ENCODE peak calls at places on chromosomes 13 and 19, in four cellular contexts. One of them, this sample, is unnamed.

GRCh38 chr13:20410726-20411125 is 114.9 kb downstream of the CRYL1 start:
- DNase-seq in SK-N-SH: no peak
- DNase-seq in HepG2: no peak
- DNase-seq in WTC11: no peak
- DNase-seq in this sample: no peak

GRCh38 chr19:1970003-1970805 is 29.2 kb downstream of the CSNK1G2 start:
- DNase-seq in WTC11: no peak
- DNase-seq in HepG2: no peak
- DNase-seq in SK-N-SH: no peak
- DNase-seq in this sample: no peak

GRCh38 chr13:94534171-94534570 is 54.7 kb upstream of the DCT start:
- DNase-seq in HepG2: no peak
- DNase-seq in WTC11: no peak
- DNase-seq in SK-N-SH: no peak
- DNase-seq in this sample: no peak

GRCh38 chr19:35903550-35904179 is 1.3 kb downstream of the HCST start:
- DNase-seq in WTC11: peak
- DNase-seq in SK-N-SH: peak
- DNase-seq in HepG2: peak
- DNase-seq in this sample: peak

GRCh38 chr19:39236527-39236926 is 8.3 kb downstream of the IFNL3 start:
- DNase-seq in SK-N-SH: no peak
- DNase-seq in HepG2: no peak
- DNase-seq in WTC11: no peak
- DNase-seq in this sample: no peak

GRCh38 chr19:21851596-21852345 is 15.8 kb upstream of the ZNF43 start:
- DNase-seq in HepG2: peak
- DNase-seq in WTC11: peak
- DNase-seq in SK-N-SH: peak
- DNase-seq in this sample: peak

GRCh38 chr19:22118132-22118531 is 65.8 kb downstream of the ZNF257 start:
- DNase-seq in WTC11: no peak
- DNase-seq in HepG2: no peak
- DNase-seq in SK-N-SH: no peak
- DNase-seq in this sample: no peak

GRCh38 chr19:15125232-15126067 is 18.2 kb downstream of the SYDE1 start:
- DNase-seq in SK-N-SH: peak
- DNase-seq in WTC11: peak
- DNase-seq in HepG2: peak
- DNase-seq in this sample: peak

GRCh38 chr19:52492991-52493470 is 34.4 kb upstream of the ZNF808 start:
- DNase-seq in SK-N-SH: peak
- DNase-seq in WTC11: peak
- DNase-seq in HepG2: no peak
- DNase-seq in this sample: peak

GRCh38 chr19:8655340-8655709 is 24.9 kb downstream of the NFILZ start:
- DNase-seq in SK-N-SH: peak
- DNase-seq in WTC11: no peak
- DNase-seq in HepG2: no peak
- DNase-seq in this sample: peak

GRCh38 chr13:43269037-43269476 is 245.7 kb downstream of the DNAJC15 start:
- DNase-seq in HepG2: peak
- DNase-seq in WTC11: no peak
- DNase-seq in SK-N-SH: no peak
- DNase-seq in this sample: no peak

GRCh38 chr13:99374994-99375805 is 68.0 kb upstream of the GPR183 start:
- DNase-seq in SK-N-SH: no peak
- DNase-seq in HepG2: no peak
- DNase-seq in WTC11: no peak
- DNase-seq in this sample: no peak

GRCh38 chr19:38711726-38712153 is 32.5 kb downstream of the CAPN12 start:
- DNase-seq in WTC11: no peak
- DNase-seq in HepG2: no peak
- DNase-seq in SK-N-SH: no peak
- DNase-seq in this sample: no peak

GRCh38 chr13:25871389-25872125 is 180.3 kb downstream of the SHISA2 start:
- DNase-seq in SK-N-SH: no peak
- DNase-seq in HepG2: no peak
- DNase-seq in WTC11: no peak
- DNase-seq in this sample: no peak

GRCh38 chr19:497476-497860 is 1.2 kb downstream of the MADCAM1 start:
- DNase-seq in SK-N-SH: peak
- DNase-seq in WTC11: no peak
- DNase-seq in HepG2: no peak
- DNase-seq in this sample: no peak
- TF ChIP-seq FOXJ3 in SK-N-SH: no peak
- TF ChIP-seq FOXJ3 in WTC11: no peak
- TF ChIP-seq FOXJ3 in HepG2: no peak
- TF ChIP-seq FOXJ3 in this sample: no peak

GRCh38 chr13:114099191-114099590 is 33.2 kb downstream of the RASA3 start:
- DNase-seq in WTC11: peak
- DNase-seq in HepG2: peak
- DNase-seq in SK-N-SH: peak
- DNase-seq in this sample: peak

GRCh38 chr13:114096811-114097503 is 35.5 kb downstream of the RASA3 start:
- DNase-seq in SK-N-SH: peak
- DNase-seq in WTC11: peak
- DNase-seq in HepG2: no peak
- DNase-seq in this sample: no peak

GRCh38 chr13:114097504-114097892 is 34.9 kb downstream of the RASA3 start:
- DNase-seq in HepG2: no peak
- DNase-seq in WTC11: no peak
- DNase-seq in SK-N-SH: peak
- DNase-seq in this sample: no peak

GRCh38 chr13:114099918-114100445 is 32.4 kb downstream of the RASA3 start:
- DNase-seq in WTC11: peak
- DNase-seq in HepG2: peak
- DNase-seq in SK-N-SH: peak
- DNase-seq in this sample: no peak

DNA sequence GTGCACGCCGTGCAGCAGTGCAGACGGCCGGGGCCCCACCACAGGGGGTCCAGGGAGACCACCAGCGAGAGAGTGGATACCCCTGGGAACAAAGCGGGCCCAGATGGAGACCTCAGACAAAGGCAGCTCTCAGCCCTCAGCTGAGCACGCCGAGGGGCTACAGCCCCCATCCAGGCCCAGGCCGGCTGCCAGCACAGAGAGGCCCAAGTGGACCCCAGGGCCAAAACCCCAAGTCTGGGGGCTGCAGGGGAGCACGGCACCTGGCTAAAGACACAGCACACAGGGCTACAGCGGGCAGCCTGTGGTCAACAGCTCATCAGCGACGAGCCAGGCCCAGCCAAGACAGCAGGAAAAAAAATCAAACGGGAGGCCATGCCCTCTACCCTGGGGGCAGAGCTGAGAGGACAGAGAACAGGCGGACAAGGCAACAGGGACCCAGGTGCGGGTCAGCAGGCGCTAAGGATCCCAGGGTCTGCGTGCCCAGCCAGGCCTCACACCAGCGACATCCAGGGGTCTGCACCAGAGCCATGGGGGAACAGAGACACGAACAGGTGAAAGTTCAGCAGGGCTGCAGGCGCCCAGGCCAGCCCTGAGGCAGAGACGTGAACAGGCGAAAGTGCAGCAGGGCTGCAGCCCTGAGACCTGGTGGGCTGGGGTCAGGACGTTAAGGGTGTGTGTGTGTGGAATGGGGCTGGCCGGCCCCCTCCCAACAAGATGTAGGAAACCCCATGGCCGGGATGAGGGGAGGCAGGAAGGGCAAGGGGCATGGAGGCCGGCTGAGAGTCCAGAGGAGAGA is 34.3 kb downstream of the RASA3 start:
- DNase-seq in WTC11: peak
- DNase-seq in HepG2: no peak
- DNase-seq in SK-N-SH: peak
- DNase-seq in this sample: no peak
- TF ChIP-seq FOXJ3 in WTC11: no peak
- TF ChIP-seq FOXJ3 in HepG2: no peak
- TF ChIP-seq FOXJ3 in SK-N-SH: peak
- TF ChIP-seq FOXJ3 in this sample: no peak

DNA sequence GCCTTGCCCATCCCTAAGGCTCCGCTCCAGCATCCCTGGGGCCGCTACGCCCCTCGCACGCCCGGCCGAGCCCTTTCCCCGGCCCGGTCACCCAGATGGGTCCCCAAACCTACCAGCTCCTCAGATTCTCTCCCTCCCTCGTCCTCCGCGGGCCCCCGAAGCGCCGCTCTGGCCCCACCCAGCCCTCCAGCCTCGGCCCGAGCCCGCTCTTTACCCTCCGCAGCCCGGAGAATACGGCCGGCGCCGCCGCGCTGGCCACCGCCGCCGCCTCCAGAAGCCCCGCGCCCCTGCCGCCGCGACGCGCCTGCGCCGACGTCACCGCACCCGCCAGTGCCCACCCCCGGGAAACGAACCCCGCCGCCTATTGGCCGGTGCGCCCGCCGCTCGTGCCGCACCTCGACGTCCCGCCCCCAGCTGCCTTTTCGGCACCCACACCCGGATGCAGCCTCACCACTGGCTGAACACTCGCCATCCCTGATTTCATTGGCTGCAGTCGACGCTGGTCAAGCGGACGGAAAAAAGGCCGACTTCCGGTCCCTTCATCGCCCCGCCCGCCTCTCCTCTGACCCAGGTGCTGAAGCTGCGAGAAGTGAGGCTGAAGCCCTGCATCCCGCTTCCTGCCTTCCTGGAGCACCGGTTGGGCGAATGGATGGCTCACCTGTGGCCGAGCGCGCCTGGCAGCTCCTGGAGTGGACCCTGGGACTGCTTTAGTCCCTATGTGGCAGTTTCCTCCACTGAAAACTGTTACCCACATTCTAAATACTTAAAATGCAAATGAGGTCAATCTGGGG is at the start of gene DAPK3:
- DNase-seq in HepG2: peak
- DNase-seq in WTC11: peak
- DNase-seq in SK-N-SH: peak
- DNase-seq in this sample: peak
- TF ChIP-seq FOXJ3 in HepG2: no peak
- TF ChIP-seq FOXJ3 in WTC11: no peak
- TF ChIP-seq FOXJ3 in SK-N-SH: no peak
- TF ChIP-seq FOXJ3 in this sample: no peak

DNA sequence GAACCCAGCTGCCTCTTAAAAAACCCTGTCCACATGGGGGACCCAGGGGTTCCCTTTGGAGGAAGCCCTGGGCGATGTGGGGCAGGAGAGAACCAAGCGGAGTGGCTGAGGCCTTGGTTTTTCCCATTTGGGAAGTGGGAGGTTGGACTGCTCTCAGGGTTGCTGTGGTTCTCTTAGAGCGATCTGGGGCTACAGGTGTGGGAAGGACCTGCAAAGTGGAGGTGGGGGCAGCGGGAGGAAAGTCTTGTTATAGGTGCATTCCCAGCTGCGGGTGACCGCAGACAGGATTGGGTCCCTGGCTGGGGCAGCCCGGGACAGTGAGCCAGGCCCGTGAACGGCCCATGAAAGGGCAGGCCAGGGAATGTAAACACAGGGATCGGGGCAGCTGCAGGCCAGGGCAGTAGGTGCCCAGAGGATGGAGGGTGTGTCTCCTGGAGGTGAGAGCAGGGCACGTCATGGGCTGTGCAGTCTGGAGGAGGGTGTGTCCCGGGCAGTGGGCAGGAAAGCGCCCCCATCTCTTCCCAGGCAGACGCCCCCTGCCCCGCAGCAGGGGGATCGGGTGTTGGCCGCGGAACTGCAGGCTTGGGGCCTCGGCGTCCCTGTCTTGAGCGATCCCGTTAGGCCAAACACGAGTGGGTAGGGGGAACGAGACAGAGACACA is 767 bp downstream of the SLC25A23 start:
- DNase-seq in WTC11: peak
- DNase-seq in SK-N-SH: no peak
- DNase-seq in HepG2: no peak
- DNase-seq in this sample: no peak
- TF ChIP-seq FOXJ3 in WTC11: no peak
- TF ChIP-seq FOXJ3 in SK-N-SH: no peak
- TF ChIP-seq FOXJ3 in HepG2: no peak
- TF ChIP-seq FOXJ3 in this sample: no peak

GRCh38 chr19:653425-653824 is 9.6 kb downstream of the RNF126 start:
- DNase-seq in WTC11: no peak
- DNase-seq in SK-N-SH: no peak
- DNase-seq in HepG2: no peak
- DNase-seq in this sample: no peak

GRCh38 chr19:650121-650520 is 10.4 kb downstream of the FGF22 start:
- DNase-seq in WTC11: no peak
- DNase-seq in HepG2: no peak
- DNase-seq in SK-N-SH: no peak
- DNase-seq in this sample: no peak

GRCh38 chr19:651114-651818 is 11.6 kb downstream of the FGF22 start:
- DNase-seq in WTC11: no peak
- DNase-seq in SK-N-SH: no peak
- DNase-seq in HepG2: no peak
- DNase-seq in this sample: no peak

GRCh38 chr19:652467-653389 is 10.3 kb downstream of the RNF126 start:
- DNase-seq in HepG2: no peak
- DNase-seq in WTC11: no peak
- DNase-seq in SK-N-SH: no peak
- DNase-seq in this sample: no peak

DNA sequence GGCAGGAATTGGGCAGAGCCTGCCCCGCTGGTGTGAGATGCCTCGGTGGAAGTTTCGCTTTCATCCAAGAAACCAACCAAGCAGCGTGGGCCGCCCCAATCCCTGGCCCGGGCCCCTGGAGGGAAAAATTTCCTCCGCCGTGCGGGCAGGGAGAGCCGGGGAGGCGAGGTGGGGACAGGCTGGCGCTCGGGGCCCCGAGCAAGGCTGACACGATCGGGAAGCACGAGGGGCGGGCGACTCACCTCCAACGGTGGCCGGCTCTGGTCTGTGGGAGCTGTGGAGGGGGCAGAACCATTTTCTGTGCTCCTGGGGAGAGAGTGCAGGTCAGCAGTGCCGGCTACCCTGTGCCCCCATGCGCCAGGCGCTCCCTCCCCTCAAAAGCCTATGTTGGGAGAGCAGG is 11.0 kb downstream of the RNF126 start:
- DNase-seq in HepG2: no peak
- DNase-seq in SK-N-SH: no peak
- DNase-seq in WTC11: no peak
- DNase-seq in this sample: no peak
- TF ChIP-seq FOXJ3 in HepG2: no peak
- TF ChIP-seq FOXJ3 in SK-N-SH: no peak
- TF ChIP-seq FOXJ3 in WTC11: no peak
- TF ChIP-seq FOXJ3 in this sample: no peak

GRCh38 chr13:85586856-85587255 is 212.4 kb downstream of the SLITRK6 start:
- DNase-seq in HepG2: no peak
- DNase-seq in SK-N-SH: no peak
- DNase-seq in WTC11: no peak
- DNase-seq in this sample: no peak
- TF ChIP-seq FOXJ3 in HepG2: no peak
- TF ChIP-seq FOXJ3 in SK-N-SH: no peak
- TF ChIP-seq FOXJ3 in WTC11: no peak
- TF ChIP-seq FOXJ3 in this sample: no peak

GRCh38 chr19:18478545-18479311 is 40.8 kb upstream of the ISYNA1 start:
- DNase-seq in WTC11: no peak
- DNase-seq in SK-N-SH: peak
- DNase-seq in HepG2: peak
- DNase-seq in this sample: no peak
- TF ChIP-seq FOXJ3 in WTC11: no peak
- TF ChIP-seq FOXJ3 in SK-N-SH: no peak
- TF ChIP-seq FOXJ3 in HepG2: peak
- TF ChIP-seq FOXJ3 in this sample: no peak